ENCODE peak calls at places on chromosome 16, in ten cellular contexts. Z is amniotic stem cell, E is neural progenitor cell, M is epithelial cell of esophagus, T is aorta, Y is EL, N is pulmonary artery endothelial cell, F is M059J, X is LoVo, I is lower leg skin. U is an unnamed sample.

GRCh38 chr16:67703626-67704025 is 15.5 kb downstream of the GFOD2 start:
- DNase-seq in F (no peak), M (no peak), X (no peak), E (no peak), T (no peak), N (no peak), I (no peak), Z (no peak), Y (no peak), U (no peak)

GRCh38 chr16:47732122-47732805 is 271.1 kb downstream of the PHKB start:
- DNase-seq in E (no peak), Y (peak), Z (no peak), M (peak), N (no peak), T (no peak), X (no peak), I (no peak), F (peak), U (no peak)

GRCh38 chr16:85681255-85681654 is 7.5 kb downstream of the GINS2 start:
- DNase-seq in N (no peak), F (no peak), I (no peak), M (no peak), Y (no peak), X (no peak), E (no peak), T (peak), Z (no peak), U (no peak)

GRCh38 chr16:70601576-70602575 is 44.5 kb upstream of the IL34 start:
- DNase-seq in I (no peak), T (no peak), Y (no peak), X (no peak), F (peak), Z (no peak), M (no peak), N (no peak), E (no peak), U (no peak)

GRCh38 chr16:89860747-89861304 is 12.6 kb upstream of the TCF25 start:
- DNase-seq in E (peak), M (peak), Z (no peak), Y (peak), X (peak), F (peak), I (peak), T (peak), N (no peak), U (no peak)

GRCh38 chr16:13997933-13998332 is 73.2 kb upstream of the MRTFB start:
- DNase-seq in Y (no peak), M (no peak), Z (no peak), F (no peak), I (peak), N (no peak), X (peak), E (no peak), T (no peak), U (no peak)

GRCh38 chr16:74987027-74987681 is 2.2 kb upstream of the WDR59 start:
- DNase-seq in N (no peak), Z (no peak), X (no peak), Y (no peak), F (no peak), E (no peak), I (peak), T (no peak), M (peak), U (no peak)

GRCh38 chr16:14251419-14251818 is 180.3 kb downstream of the MRTFB start:
- DNase-seq in M (no peak), E (no peak), T (no peak), N (no peak), I (no peak), Y (no peak), X (no peak), F (no peak), Z (no peak), U (no peak)

GRCh38 chr16:84088695-84089395 is 27.9 kb downstream of the MBTPS1 start:
- DNase-seq in X (no peak), Y (no peak), Z (no peak), M (peak), N (no peak), T (no peak), F (peak), I (no peak), E (no peak), U (no peak)

GRCh38 chr16:16861546-16861945 is 482.6 kb downstream of the NPIPA7 start:
- DNase-seq in I (peak), T (peak), Y (peak), F (peak), X (peak), M (peak), Z (peak), N (no peak), E (peak), U (no peak)

GRCh38 chr16:85028638-85029412 is 1.2 kb downstream of the KIAA0513 start:
- DNase-seq in Z (peak), I (peak), Y (peak), X (peak), F (peak), E (no peak), M (peak), N (no peak), T (peak), U (no peak)

GRCh38 chr16:57017251-57017650 is 27.9 kb downstream of the NLRC5 start:
- DNase-seq in F (peak), E (no peak), Y (peak), M (peak), T (no peak), Z (no peak), N (peak), X (no peak), I (no peak), U (peak)

GRCh38 chr16:68070811-68071546 is 14.2 kb upstream of the NFATC3 start:
- DNase-seq in F (no peak), M (peak), Y (no peak), I (peak), N (no peak), E (no peak), X (no peak), Z (no peak), T (no peak), U (no peak)

GRCh38 chr16:31177136-31177535 is 2.8 kb upstream of the FUS start:
- DNase-seq in N (no peak), Y (peak), X (peak), M (peak), Z (no peak), F (peak), T (no peak), E (no peak), I (no peak), U (no peak)